ENCODE peak calls at places on chromosomes 1 and 21, in four cellular contexts. S is endodermal cell, G is transverse colon, D is MM.1S. F is an unnamed sample. For H3K27me3, the result is how much of the 10 kb centered on the place peaks cover.

GRCh38 chr21:22552390-22552789 is 1554.2 kb downstream of the NCAM2 start:
- DNase-seq in S (no peak), G (no peak), D (no peak), F (no peak)

GRCh38 chr1:156241311-156241811 is 623 bp upstream of the BGLAP start:
- DNase-seq in S (no peak), G (no peak), D (no peak), F (no peak)

GRCh38 chr1:229410692-229411433 is 23.0 kb downstream of the ACTA1 start:
- DNase-seq in S (peak), G (peak), D (peak), F (no peak)

GRCh38 chr1:25615563-25616079 is 970 bp upstream of the MAN1C1 start:
- DNase-seq in S (no peak), G (no peak), D (no peak), F (no peak)

GRCh38 chr1:117599286-117599685 is 6.6 kb upstream of the TENT5C start:
- DNase-seq in S (no peak), G (no peak), D (peak), F (no peak)

GRCh38 chr1:207818971-207819451 is 67.2 kb downstream of the CD46 start:
- DNase-seq in S (no peak), G (no peak), D (no peak), F (no peak)

GRCh38 chr1:69494171-69494570 is 73.6 kb upstream of the LRRC7 start:
- DNase-seq in S (no peak), G (no peak), D (no peak), F (no peak)

GRCh38 chr1:18907021-18907913 is 4.9 kb upstream of the ALDH4A1 start:
- DNase-seq in S (peak), G (peak), D (peak), F (peak)

GRCh38 chr1:116738673-116739370 is 15.4 kb upstream of the CD2 start:
- DNase-seq in S (no peak), G (no peak), D (peak), F (peak)

GRCh38 chr1:154772056-154772455 is 98.0 kb downstream of the KCNN3 start:
- DNase-seq in S (no peak), G (no peak), D (no peak), F (no peak)

GRCh38 chr21:42199488-42200463 is 19.2 kb upstream of the ABCG1 start:
- DNase-seq in S (peak), G (peak), D (no peak), F (no peak)

GRCh38 chr1:22710688-22711024 is at the start of gene EPHB2:
- DNase-seq in S (peak), G (peak), D (no peak), F (no peak)

GRCh38 chr21:44487831-44488230 is 32.5 kb downstream of the LRRC3 start:
- DNase-seq in S (peak), G (no peak), D (no peak), F (no peak)

GRCh38 chr1:11068556-11069232 is 8.9 kb upstream of the SRM start:
- DNase-seq in S (no peak), G (no peak), D (no peak), F (no peak)

GRCh38 chr1:150464422-150464826 is 22.8 kb upstream of the TARS2 start:
- DNase-seq in S (peak), G (peak), D (peak), F (peak)

GRCh38 chr1:178599745-178600144 is 86.8 kb downstream of the TEX35 start:
- DNase-seq in S (no peak), G (no peak), D (peak), F (no peak)

GRCh38 chr1:168697376-168697775 is 31.6 kb downstream of the DPT start:
- DNase-seq in S (no peak), G (no peak), D (no peak), F (no peak)

GRCh38 chr1:55646181-55646580 is 431.0 kb upstream of the USP24 start:
- DNase-seq in S (no peak), G (no peak), D (no peak), F (no peak)

GRCh38 chr21:37445228-37445627 is 78.7 kb downstream of the DYRK1A start:
- DNase-seq in S (no peak), G (no peak), D (no peak), F (no peak)

GRCh38 chr21:29359718-29360117 is 61.0 kb downstream of the BACH1 start:
- DNase-seq in S (no peak), G (no peak), D (no peak), F (no peak)

GRCh38 chr1:11838349-11839272 is 9.0 kb downstream of the NPPA start:
- DNase-seq in S (peak), G (peak), D (peak), F (peak)

GRCh38 chr1:116494351-116494692 is 76.5 kb downstream of the CD58 start:
- DNase-seq in S (no peak), G (no peak), D (no peak), F (no peak)

GRCh38 chr1:156864796-156865195 is 4.1 kb downstream of the NTRK1 start:
- DNase-seq in S (no peak), G (no peak), D (no peak), F (no peak)

GRCh38 chr1:156160744-156161181 is 7.4 kb downstream of the SEMA4A start:
- DNase-seq in S (peak), G (peak), D (peak), F (no peak)

GRCh38 chr21:16196521-16197208 is 466.9 kb downstream of the USP25 start:
- DNase-seq in S (no peak), G (no peak), D (no peak), F (peak)

GRCh38 chr1:113928129-113928949 is 785 bp upstream of the HIPK1 start:
- DNase-seq in S (no peak), G (no peak), D (peak), F (no peak)

GRCh38 chr1:80896957-80897356 is 903.8 kb upstream of the ADGRL2 start:
- DNase-seq in S (no peak), G (no peak), D (no peak), F (no peak)

GRCh38 chr1:58466618-58467241 is 79.8 kb downstream of the OMA1 start:
- DNase-seq in S (peak), G (no peak), D (no peak), F (no peak)

GRCh38 chr1:188314557-188315137 is 1485.9 kb downstream of the PLA2G4A start:
- DNase-seq in S (no peak), G (no peak), D (no peak), F (no peak)

GRCh38 chr1:159180516-159180915 is 9.1 kb downstream of the CADM3 start:
- DNase-seq in S (no peak), G (no peak), D (no peak), F (no peak)

GRCh38 chr1:69088556-69088955 is 479.2 kb upstream of the LRRC7 start:
- DNase-seq in S (no peak), G (no peak), D (no peak), F (no peak)

GRCh38 chr1:218156602-218157001 is 128.5 kb upstream of the RRP15 start:
- DNase-seq in S (peak), G (peak), D (no peak), F (no peak)

GRCh38 chr1:25770541-25771245 is 29.3 kb upstream of the SELENON start:
- DNase-seq in S (no peak), G (no peak), D (no peak), F (no peak)

GRCh38 chr1:225823811-225824261 is 13.9 kb downstream of the EPHX1 start:
- DNase-seq in S (no peak), G (no peak), D (no peak), F (no peak)

GRCh38 chr1:180178511-180179161 is 24.0 kb downstream of the QSOX1 start:
- DNase-seq in S (peak), G (peak), D (peak), F (no peak)

GRCh38 chr1:152328801-152329391 is 3.9 kb upstream of the FLG start:
- DNase-seq in S (no peak), G (no peak), D (no peak), F (no peak)

DNA sequence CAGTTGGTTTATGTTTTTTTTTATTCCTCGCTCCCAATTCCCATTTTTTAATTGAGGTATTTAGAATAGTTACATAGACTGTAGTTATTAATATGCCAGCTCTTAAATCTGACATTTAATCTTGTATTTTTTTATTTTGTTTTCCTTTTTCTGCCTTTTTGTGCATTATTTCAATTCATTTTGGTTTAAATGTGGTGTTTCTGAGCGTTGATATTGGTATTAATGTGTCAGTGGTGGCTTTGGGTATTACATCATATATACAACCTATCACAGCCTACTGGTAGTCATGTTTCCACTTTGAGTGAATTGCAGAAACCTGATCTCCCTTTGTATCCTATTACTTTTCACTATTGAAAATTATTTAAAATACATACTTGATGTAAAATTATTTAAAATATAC is 1027.3 kb downstream of the KCNT2 start:
- DNase-seq in S (no peak), G (no peak), D (no peak), F (no peak)
- TF ChIP-seq CTCF in S (peak), G (peak), D (peak), F (no peak)

GRCh38 chr1:47235280-47235679 is 3.3 kb upstream of the TAL1 start:
- DNase-seq in S (no peak), G (no peak), D (no peak), F (no peak)

GRCh38 chr1:47232187-47232874 is at the start of gene TAL1:
- DNase-seq in S (peak), G (no peak), D (no peak), F (no peak)

GRCh38 chr1:47238935-47239640 is 7.1 kb upstream of the TAL1 start:
- DNase-seq in S (no peak), G (no peak), D (no peak), F (no peak)

GRCh38 chr1:47233165-47233564 is 1.1 kb upstream of the TAL1 start:
- DNase-seq in S (no peak), G (no peak), D (no peak), F (no peak)

DNA sequence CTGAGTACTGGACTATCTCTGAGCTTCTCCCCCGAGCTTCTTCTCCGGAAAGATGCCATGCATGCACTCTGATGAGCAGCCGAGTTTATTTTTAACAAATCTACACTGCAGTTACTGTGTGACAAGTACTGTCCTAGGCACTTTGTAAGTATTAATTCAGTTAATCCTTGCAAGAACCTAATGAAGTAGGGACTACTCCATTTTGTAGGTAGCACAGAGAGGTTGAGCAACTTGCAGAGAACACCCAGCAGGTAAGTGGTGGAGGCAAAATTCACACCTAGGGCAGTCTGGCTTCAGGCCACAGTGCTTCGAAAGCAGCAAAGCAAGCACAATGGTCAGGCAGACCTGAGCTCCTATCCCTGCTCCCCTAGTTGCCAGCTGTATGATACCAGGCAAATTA is 3.8 kb upstream of the TAL1 start:
- DNase-seq in S (no peak), G (no peak), D (no peak), F (no peak)
- H3K27me3 ChIP-seq in S (half or more), G (half or more), D (under half), F (under half)

GRCh38 chr1:28973850-28974841 is 59.8 kb downstream of the EPB41 start:
- DNase-seq in S (no peak), G (no peak), D (no peak), F (no peak)
- H3K4me3 ChIP-seq in S (no peak), G (no peak), D (no peak), F (no peak)

DNA sequence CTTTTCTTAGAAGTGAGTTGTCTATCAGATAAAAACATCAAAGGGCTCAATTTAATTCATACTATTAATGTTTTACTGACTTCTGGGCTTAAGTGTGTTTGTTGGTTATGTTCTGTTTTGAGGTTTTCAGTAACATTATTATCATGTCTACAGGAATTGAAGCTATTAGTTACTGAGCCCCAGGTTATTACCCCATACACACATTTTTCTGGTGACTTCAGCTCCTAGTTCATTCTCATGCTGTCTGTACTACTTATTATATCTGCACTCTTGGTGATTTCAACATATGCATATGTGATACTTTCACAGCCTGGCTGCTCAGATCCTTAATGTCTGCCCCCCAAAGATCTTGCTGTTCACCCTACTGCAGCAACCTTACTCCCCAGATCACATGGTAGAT is 27.0 kb upstream of the SGIP1 start:
- DNase-seq in S (no peak), G (no peak), D (no peak), F (no peak)
- TF ChIP-seq CTCF in S (no peak), G (no peak), D (no peak), F (no peak)

DNA sequence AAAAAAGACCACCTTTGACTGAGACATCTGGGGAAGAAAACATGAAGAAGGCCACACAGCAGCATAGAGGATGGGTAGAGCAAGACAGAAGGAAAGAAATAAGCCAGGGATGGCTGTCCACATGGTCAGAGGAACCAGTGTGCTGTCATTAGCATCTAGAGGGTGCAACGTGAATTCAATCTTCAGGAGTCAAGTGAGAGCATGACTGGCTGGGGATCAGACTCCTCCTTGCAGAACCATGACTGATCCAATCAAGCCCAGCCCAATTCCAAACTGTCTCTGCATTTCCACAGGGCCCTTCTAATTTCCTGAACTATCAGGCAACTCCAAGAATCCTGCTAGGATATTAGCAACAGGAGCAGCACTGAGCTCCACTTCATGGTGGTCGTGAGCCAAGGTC is 166.9 kb upstream of the CAMK1G start:
- DNase-seq in S (no peak), G (no peak), D (no peak), F (no peak)
- H3K27me3 ChIP-seq in S (under half), G (under half), D (under half), F (under half)

DNA sequence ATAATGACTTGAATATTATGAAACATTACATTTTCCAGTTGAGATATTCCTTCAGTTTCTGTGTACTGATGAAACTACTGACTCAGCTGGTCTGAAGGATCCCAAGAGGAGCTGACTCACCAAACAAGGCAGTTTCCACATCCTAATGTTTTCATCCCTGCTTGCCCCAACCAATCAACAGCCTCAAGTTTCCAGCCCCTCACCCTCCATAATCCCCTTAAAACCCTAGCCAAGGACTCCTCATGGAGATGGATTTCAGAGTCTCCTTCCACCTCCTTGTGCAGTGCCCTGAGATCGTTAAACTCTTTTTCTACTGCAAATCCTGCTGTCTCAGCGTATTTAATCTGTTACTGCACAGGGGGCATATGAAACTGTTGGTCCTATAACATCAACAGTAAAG is 83.1 kb upstream of the HAO2 start:
- DNase-seq in S (no peak), G (no peak), D (no peak), F (no peak)
- H3K4me3 ChIP-seq in S (no peak), G (no peak), D (no peak), F (no peak)

GRCh38 chr1:41312991-41313645 is 48.1 kb upstream of the FOXO6 start:
- DNase-seq in S (no peak), G (no peak), D (no peak), F (no peak)
- TF ChIP-seq CTCF in S (no peak), G (no peak), D (no peak), F (no peak)

GRCh38 chr1:933603-933940 is 9.8 kb downstream of the SAMD11 start:
- DNase-seq in S (peak), G (no peak), D (no peak), F (no peak)
- H3K27me3 ChIP-seq in S (under half), G (half or more), D (half or more), F (under half)